ENCODE peak calls at places on chromosomes 6 and 20, in six cellular contexts. L is H9, Z is neuronal stem cell, H is H1, D is mesenchymal stem cell, S is trophoblast cell. E is an unnamed sample.

GRCh38 chr6:153476243-153476642 is 345.2 kb upstream of the RGS17 start:
- DNase-seq in D (no peak), S (no peak), H (no peak), Z (no peak), L (no peak), E (no peak)

GRCh38 chr6:136647363-136647763 is 97.1 kb upstream of the MAP7 start:
- DNase-seq in L (no peak), H (no peak), D (peak), Z (no peak), S (peak), E (peak)

GRCh38 chr20:45229264-45230056 is 8.3 kb downstream of the SEMG2 start:
- DNase-seq in S (peak), L (peak), D (no peak), Z (no peak), H (peak), E (no peak)

GRCh38 chr6:132764370-132764769 is 6.7 kb upstream of the VNN2 start:
- DNase-seq in H (no peak), L (no peak), D (peak), S (peak), Z (no peak), E (peak)

GRCh38 chr6:86683132-86683908 is 254.0 kb upstream of the HTR1E start:
- DNase-seq in L (no peak), Z (no peak), D (no peak), H (no peak), S (no peak), E (no peak)

GRCh38 chr6:129755787-129756186 is 45.8 kb upstream of the ARHGAP18 start:
- DNase-seq in Z (no peak), D (no peak), S (no peak), H (no peak), L (no peak), E (no peak)

GRCh38 chr6:7727150-7727950 is 1.5 kb downstream of the BMP6 start:
- DNase-seq in S (no peak), H (peak), Z (peak), L (peak), D (peak), E (no peak)

GRCh38 chr20:25237610-25238318 is 10.1 kb upstream of the PYGB start:
- DNase-seq in S (peak), D (peak), L (no peak), H (no peak), Z (no peak), E (peak)

GRCh38 chr6:152749336-152749735 is 1.3 kb upstream of the VIP start:
- DNase-seq in D (no peak), H (no peak), Z (no peak), S (no peak), L (no peak), E (no peak)

GRCh38 chr6:88629838-88630462 is 333.5 kb downstream of the RNGTT start:
- DNase-seq in H (peak), D (no peak), S (peak), Z (peak), L (peak), E (no peak)

GRCh38 chr6:135566311-135567068 is 69.0 kb upstream of the AHI1 start:
- DNase-seq in D (no peak), Z (no peak), L (no peak), H (no peak), S (no peak), E (no peak)

GRCh38 chr20:57714409-57715267 is 4.8 kb upstream of the PMEPA1 start:
- DNase-seq in Z (no peak), D (peak), S (peak), H (no peak), L (no peak), E (peak)

GRCh38 chr6:46329568-46329967 is 158.8 kb upstream of the ENPP5 start:
- DNase-seq in D (peak), L (no peak), H (no peak), Z (no peak), S (no peak), E (no peak)

GRCh38 chr6:139080255-139080920 is 51.8 kb downstream of the ABRACL start:
- DNase-seq in Z (no peak), S (no peak), L (no peak), D (no peak), H (no peak), E (no peak)

GRCh38 chr20:10185741-10186558 is 32.7 kb upstream of the SNAP25 start:
- DNase-seq in D (no peak), S (no peak), L (no peak), Z (no peak), H (no peak), E (no peak)

GRCh38 chr20:51554538-51555165 is 12.1 kb upstream of the NFATC2 start:
- DNase-seq in D (peak), L (no peak), Z (no peak), S (no peak), H (no peak), E (peak)

GRCh38 chr6:89132087-89132486 is 13.8 kb upstream of the PM20D2 start:
- DNase-seq in L (no peak), Z (no peak), H (no peak), D (no peak), S (no peak), E (no peak)

GRCh38 chr6:2020909-2021308 is 224.5 kb downstream of the GMDS start:
- DNase-seq in D (no peak), Z (no peak), L (no peak), S (no peak), H (no peak), E (peak)

GRCh38 chr20:45340236-45340847 is 7.9 kb downstream of the SDC4 start:
- DNase-seq in S (no peak), L (no peak), H (no peak), Z (no peak), D (no peak), E (no peak)

GRCh38 chr6:124119591-124119990 is 315.9 kb downstream of the NKAIN2 start:
- DNase-seq in H (no peak), Z (no peak), D (no peak), L (no peak), S (no peak), E (no peak)

GRCh38 chr20:45857836-45858250 is 429 bp downstream of the ZSWIM3 start:
- DNase-seq in Z (no peak), L (peak), H (no peak), S (no peak), D (no peak), E (no peak)

GRCh38 chr6:29943053-29943966 is 978 bp downstream of the HLA-A start:
- DNase-seq in D (peak), L (no peak), S (no peak), Z (no peak), H (no peak), E (no peak)

GRCh38 chr20:4666001-4666470 is 55.7 kb upstream of the PRND start:
- DNase-seq in L (no peak), Z (no peak), H (no peak), D (peak), S (peak), E (peak)

GRCh38 chr6:82015043-82015442 is 232.5 kb downstream of the IBTK start:
- DNase-seq in H (no peak), L (no peak), S (no peak), D (peak), Z (no peak), E (no peak)

GRCh38 chr6:82013561-82014275 is 233.8 kb downstream of the IBTK start:
- DNase-seq in S (peak), Z (no peak), D (peak), L (no peak), H (no peak), E (peak)

GRCh38 chr6:82017316-82017715 is 230.2 kb downstream of the IBTK start:
- DNase-seq in D (peak), L (peak), H (no peak), S (peak), Z (peak), E (peak)

GRCh38 chr6:82015526-82015925 is 232.0 kb downstream of the IBTK start:
- DNase-seq in S (no peak), L (no peak), D (no peak), Z (no peak), H (no peak), E (no peak)

DNA sequence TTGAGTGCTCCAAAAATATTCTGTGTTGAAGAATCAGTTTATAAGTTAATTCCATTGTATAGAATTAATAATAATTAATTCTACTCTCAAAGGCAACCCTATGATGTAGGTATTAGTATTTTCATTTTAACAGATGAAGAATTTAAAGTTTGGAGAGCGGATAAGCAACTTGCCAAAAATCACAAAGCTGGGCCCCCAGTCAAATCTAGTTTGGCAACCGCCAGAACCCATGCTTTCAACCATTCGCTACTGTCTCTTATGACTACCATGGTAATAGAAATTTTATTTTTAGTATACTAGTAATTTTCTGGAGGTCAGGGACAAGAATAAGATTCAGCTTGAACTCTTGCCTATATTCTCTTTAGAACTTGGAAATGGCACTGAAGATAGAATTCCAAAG is 229.8 kb downstream of the IBTK start:
- DNase-seq in L (no peak), H (no peak), D (no peak), Z (no peak), S (no peak), E (no peak)
- H4K91ac ChIP-seq in L (no peak), H (no peak), D (no peak), Z (no peak), S (no peak), E (no peak)

GRCh38 chr20:59223750-59224149 is 60.1 kb downstream of the ZNF831 start:
- DNase-seq in H (no peak), Z (no peak), S (no peak), D (no peak), L (no peak), E (no peak)

GRCh38 chr20:59221881-59222238 is 58.2 kb downstream of the ZNF831 start:
- DNase-seq in D (no peak), Z (no peak), H (no peak), S (no peak), L (no peak), E (no peak)

GRCh38 chr20:59221049-59221748 is 57.6 kb downstream of the ZNF831 start:
- DNase-seq in H (no peak), S (no peak), D (no peak), L (peak), Z (no peak), E (no peak)

GRCh38 chr20:59222239-59222981 is 58.8 kb downstream of the ZNF831 start:
- DNase-seq in Z (peak), L (peak), S (peak), H (peak), D (peak), E (peak)

DNA sequence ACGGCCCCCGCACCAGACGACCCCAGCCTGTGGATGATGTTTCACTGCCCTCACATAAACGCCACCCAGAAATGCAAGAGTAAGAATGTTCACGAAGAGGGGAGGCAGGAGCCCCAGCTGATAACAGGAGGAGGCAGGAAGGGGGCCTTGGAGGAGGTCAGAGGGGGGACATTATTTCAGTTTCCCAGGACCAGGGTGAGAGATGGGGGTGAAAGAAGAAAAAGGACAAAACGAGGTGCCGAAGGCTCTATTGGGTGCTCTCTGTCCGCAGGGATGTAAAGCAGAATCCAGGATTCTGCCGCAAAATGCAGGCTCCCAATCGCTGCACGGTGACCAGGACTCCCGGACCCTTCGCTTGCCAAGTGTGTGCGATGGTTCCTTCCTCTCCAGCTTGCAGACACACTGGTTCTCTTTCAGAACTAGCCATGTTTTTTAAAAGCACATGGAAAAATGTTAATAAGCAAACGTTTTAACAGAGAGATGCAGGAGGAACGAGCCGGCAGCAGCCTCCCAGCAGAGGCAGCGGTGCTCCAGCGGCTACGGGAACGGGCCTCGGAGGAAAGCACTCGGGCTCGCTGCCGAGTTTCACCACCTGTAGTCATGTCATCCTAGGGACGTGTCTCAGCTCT is 59.5 kb downstream of the ZNF831 start:
- DNase-seq in H (peak), Z (no peak), S (no peak), L (no peak), D (no peak), E (no peak)
- H3K4me2 ChIP-seq in H (peak), Z (peak), S (peak), L (peak), D (no peak), E (peak)

GRCh38 chr6:14828146-14828705 is 417.6 kb upstream of the JARID2 start:
- DNase-seq in D (no peak), Z (no peak), H (no peak), S (no peak), L (no peak), E (no peak)

GRCh38 chr6:14827366-14827765 is 418.5 kb upstream of the JARID2 start:
- DNase-seq in Z (no peak), D (no peak), H (no peak), S (no peak), L (no peak), E (no peak)

GRCh38 chr6:14824835-14825223 is 421.0 kb upstream of the JARID2 start:
- DNase-seq in S (no peak), D (no peak), H (no peak), L (no peak), Z (no peak), E (no peak)

GRCh38 chr6:14824060-14824834 is 421.6 kb upstream of the JARID2 start:
- DNase-seq in H (no peak), Z (no peak), S (no peak), D (no peak), L (no peak), E (no peak)

DNA sequence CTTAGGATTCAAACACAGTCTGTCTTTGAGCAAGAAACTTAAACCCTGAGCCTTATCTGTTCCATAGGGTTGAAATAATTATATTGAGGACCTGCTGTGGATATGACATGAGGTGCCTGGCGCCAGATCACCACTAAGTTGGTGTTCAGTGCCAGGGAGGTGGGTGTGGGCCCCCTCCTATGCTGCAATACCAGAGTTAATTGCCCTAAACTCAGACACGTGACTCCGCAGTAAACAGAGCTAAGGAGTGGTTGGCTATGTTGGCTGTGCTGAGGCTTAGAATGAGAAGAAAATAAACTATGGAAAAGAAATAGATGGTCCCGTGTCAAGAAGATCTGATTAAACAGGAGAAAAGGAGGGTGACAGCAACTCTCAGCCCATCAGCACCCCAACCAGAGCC is 419.4 kb upstream of the JARID2 start:
- DNase-seq in D (no peak), Z (no peak), L (no peak), H (no peak), S (no peak), E (no peak)
- H4K91ac ChIP-seq in D (no peak), Z (no peak), L (no peak), H (peak), S (no peak), E (no peak)

DNA sequence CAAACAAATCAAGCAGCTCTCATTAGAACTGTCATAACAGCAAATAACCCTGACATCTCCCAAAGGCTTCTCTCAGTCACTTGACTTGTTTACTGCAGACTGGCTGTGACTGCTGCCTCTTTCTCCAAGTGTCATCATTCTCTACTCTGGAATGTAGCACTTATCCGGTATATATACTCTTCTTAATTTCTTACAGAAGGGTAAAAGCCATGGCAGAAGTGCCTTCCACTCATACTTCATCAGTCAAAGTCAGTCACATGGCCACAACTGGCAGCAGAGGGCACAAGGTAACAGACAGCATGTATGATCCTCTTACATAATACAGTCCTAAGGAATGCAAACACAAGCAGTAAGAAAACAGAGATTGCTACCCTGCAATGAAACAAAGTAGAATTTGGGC is 9.3 kb downstream of the NAPB start:
- DNase-seq in Z (no peak), D (peak), H (no peak), S (no peak), L (no peak), E (peak)
- H3K4me2 ChIP-seq in Z (no peak), D (no peak), H (no peak), S (no peak), L (no peak), E (peak)

GRCh38 chr6:71544906-71545305 is 256.3 kb downstream of the OGFRL1 start:
- DNase-seq in H (no peak), Z (no peak), L (no peak), D (no peak), S (no peak), E (no peak)

GRCh38 chr6:71545905-71546304 is 257.3 kb downstream of the OGFRL1 start:
- DNase-seq in L (no peak), D (no peak), Z (no peak), S (no peak), H (no peak), E (no peak)

DNA sequence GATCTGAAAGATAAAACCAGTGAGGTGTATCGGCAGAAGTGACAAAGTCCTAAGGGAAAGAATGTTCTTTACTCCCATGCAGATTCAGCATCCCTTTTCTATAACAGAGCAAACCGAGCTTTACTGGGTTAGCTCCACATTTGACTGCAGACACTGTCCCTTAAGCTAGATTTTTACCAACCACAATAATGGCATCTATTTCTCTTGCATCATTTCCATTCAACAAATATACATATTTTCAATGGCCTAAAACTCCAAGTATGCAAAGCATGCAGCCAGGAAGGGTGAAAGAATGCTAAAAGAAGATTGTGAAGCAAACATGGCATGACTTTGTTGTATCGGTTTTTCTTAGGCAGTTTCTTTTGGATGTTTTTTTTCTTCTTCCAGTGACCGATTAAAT is 255.4 kb downstream of the OGFRL1 start:
- DNase-seq in S (peak), D (no peak), L (no peak), H (no peak), Z (no peak), E (peak)
- H4K91ac ChIP-seq in S (no peak), D (no peak), L (no peak), H (no peak), Z (no peak), E (peak)

DNA sequence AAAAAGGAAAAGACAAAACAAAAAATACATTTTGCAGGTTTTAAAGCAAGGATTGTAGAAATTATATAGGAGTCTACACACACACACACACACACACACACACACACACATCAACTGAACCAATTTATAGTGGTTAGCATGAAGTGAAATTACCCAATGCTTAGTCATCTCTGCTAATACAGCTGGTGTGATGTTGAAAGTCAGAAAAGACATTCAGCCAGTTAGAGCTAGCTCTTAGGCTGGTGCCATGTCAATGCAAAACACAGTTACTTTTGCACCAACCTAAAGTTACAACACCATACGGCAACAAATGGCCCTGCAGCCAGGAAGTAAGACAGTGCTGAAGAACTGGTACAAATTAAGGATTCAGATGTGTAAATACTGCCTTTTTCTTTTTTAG is 15.2 kb downstream of the FAM210B start:
- DNase-seq in Z (no peak), S (peak), H (no peak), L (no peak), D (peak), E (peak)
- H3K4me2 ChIP-seq in Z (no peak), S (no peak), H (no peak), L (no peak), D (no peak), E (no peak)

GRCh38 chr6:126206504-126207246 is 133.2 kb upstream of the CENPW start:
- DNase-seq in D (no peak), S (no peak), H (no peak), L (no peak), Z (no peak), E (no peak)
- H4K91ac ChIP-seq in D (no peak), S (no peak), H (no peak), L (no peak), Z (no peak), E (no peak)

GRCh38 chr20:22826306-22827230 is 208.5 kb upstream of the SSTR4 start:
- DNase-seq in Z (no peak), S (no peak), L (no peak), D (no peak), H (no peak), E (no peak)
- H3K4me2 ChIP-seq in Z (no peak), S (no peak), L (no peak), D (no peak), H (no peak), E (no peak)